ENCODE peak calls at places on chromosomes 11 and 22, in nine cellular contexts. O is EL; F is fibroblast of the aortic adventitia; C is mesenchymal stem cell; P is stimulated activated CD4-positive, alpha-beta T cell treated with anti-CD3 and anti-CD28 coated beads, Interleukin-15, amount 100 ng/mL, for 48 hours; M is right lobe of liver; A is amniotic stem cell; N is stimulated activated CD8-positive, alpha-beta memory T cell treated with anti-CD3 and anti-CD28 coated beads, Interleukin-15, amount 100 ng/mL, for 24 hours; Y is nucleus accumbens. J is an unnamed sample.

GRCh38 chr11:33529461-33529860 is 171.2 kb downstream of the C11orf91 start:
- DNase-seq in C (no peak), M (no peak), A (no peak), Y (no peak), P (no peak), N (no peak), F (no peak), O (no peak), J (no peak)

GRCh38 chr11:26087095-26087935 is 244.6 kb upstream of the ANO3 start:
- DNase-seq in N (no peak), C (no peak), A (no peak), F (no peak), M (no peak), Y (no peak), P (no peak), O (no peak), J (peak; percentile 85)

GRCh38 chr11:45852018-45852711 is 4.9 kb downstream of the CRY2 start:
- DNase-seq in O (no peak), P (no peak), C (no peak), M (no peak), N (no peak), F (peak; percentile 34), Y (no peak), A (no peak), J (no peak)

GRCh38 chr11:63813563-63814382 is 517 bp downstream of the SPINDOC start:
- DNase-seq in N (no peak), O (peak; percentile 64), Y (peak; percentile 26), F (peak; percentile 40), M (peak; percentile 51), A (peak; percentile 17), C (peak; percentile 67), P (peak; percentile 19), J (peak; percentile 29)

GRCh38 chr11:10351768-10352641 is 47.1 kb downstream of the ADM start:
- DNase-seq in Y (no peak), A (peak; percentile 80), M (peak; percentile 40), F (peak; percentile 86), P (no peak), N (no peak), C (peak; percentile 97), O (peak; percentile 86), J (no peak)

GRCh38 chr22:45271667-45272188 is 13.0 kb upstream of the UPK3A start:
- DNase-seq in P (no peak), N (no peak), Y (no peak), M (no peak), F (no peak), O (no peak), A (no peak), C (peak; percentile 48), J (no peak)

GRCh38 chr11:47977651-47978050 is 2.7 kb upstream of the PTPRJ start:
- DNase-seq in Y (no peak), A (no peak), O (no peak), P (no peak), N (no peak), F (no peak), C (peak; percentile 49), M (no peak), J (no peak)

GRCh38 chr11:131118247-131118646 is 202.0 kb upstream of the SNX19 start:
- DNase-seq in P (no peak), N (no peak), F (no peak), M (no peak), A (no peak), C (no peak), O (peak; percentile 31), Y (no peak), J (no peak)

GRCh38 chr22:44703269-44703870 is 1.4 kb downstream of the PRR5 start:
- DNase-seq in N (no peak), C (no peak), M (no peak), A (no peak), F (no peak), O (no peak), Y (no peak), P (no peak), J (no peak)

GRCh38 chr11:85787809-85788805 is 22.8 kb downstream of the SYTL2 start:
- DNase-seq in Y (no peak), A (no peak), F (no peak), M (no peak), N (no peak), P (no peak), C (no peak), O (peak; percentile 35), J (no peak)